ENCODE peak calls at places on chromosome 21, in seven cellular contexts. One of them, this sample, is unnamed.

GRCh38 chr21:41928621-41929220 is 25.1 kb downstream of the C2CD2 start:
- DNase-seq in natural killer cell treated with Interleukin-12 subunit alpha and Interleukin-12 subunit beta and Interleukin-15 and Interleukin-18, amount 100 ng/mL, for 72 hours: no peak
- DNase-seq in fibroblast of the conjunctiva: no peak
- DNase-seq in ELR: no peak
- DNase-seq in renal cortical epithelial cell: no peak
- DNase-seq in MV-4-11: peak
- DNase-seq in activated T-cell treated with anti-CD3 and anti-CD28 coated beads for 1 hour: no peak
- DNase-seq in this sample: no peak

GRCh38 chr21:45536301-45537081 is 5.7 kb downstream of the SLC19A1 start:
- DNase-seq in MV-4-11: no peak
- DNase-seq in natural killer cell treated with Interleukin-12 subunit alpha and Interleukin-12 subunit beta and Interleukin-15 and Interleukin-18, amount 100 ng/mL, for 72 hours: peak
- DNase-seq in ELR: no peak
- DNase-seq in fibroblast of the conjunctiva: no peak
- DNase-seq in activated T-cell treated with anti-CD3 and anti-CD28 coated beads for 1 hour: no peak
- DNase-seq in renal cortical epithelial cell: no peak
- DNase-seq in this sample: no peak

GRCh38 chr21:42313501-42313969 is 1.7 kb downstream of the TFF3 start:
- DNase-seq in fibroblast of the conjunctiva: no peak
- DNase-seq in ELR: no peak
- DNase-seq in natural killer cell treated with Interleukin-12 subunit alpha and Interleukin-12 subunit beta and Interleukin-15 and Interleukin-18, amount 100 ng/mL, for 72 hours: peak
- DNase-seq in MV-4-11: peak
- DNase-seq in renal cortical epithelial cell: no peak
- DNase-seq in activated T-cell treated with anti-CD3 and anti-CD28 coated beads for 1 hour: no peak
- DNase-seq in this sample: no peak

GRCh38 chr21:44024895-44025353 is 12.8 kb downstream of the TRAPPC10 start:
- DNase-seq in fibroblast of the conjunctiva: peak
- DNase-seq in renal cortical epithelial cell: no peak
- DNase-seq in natural killer cell treated with Interleukin-12 subunit alpha and Interleukin-12 subunit beta and Interleukin-15 and Interleukin-18, amount 100 ng/mL, for 72 hours: no peak
- DNase-seq in ELR: peak
- DNase-seq in MV-4-11: peak
- DNase-seq in activated T-cell treated with anti-CD3 and anti-CD28 coated beads for 1 hour: no peak
- DNase-seq in this sample: no peak

GRCh38 chr21:15631342-15631741 is 98.4 kb upstream of the USP25 start:
- DNase-seq in fibroblast of the conjunctiva: peak
- DNase-seq in MV-4-11: peak
- DNase-seq in renal cortical epithelial cell: peak
- DNase-seq in activated T-cell treated with anti-CD3 and anti-CD28 coated beads for 1 hour: no peak
- DNase-seq in natural killer cell treated with Interleukin-12 subunit alpha and Interleukin-12 subunit beta and Interleukin-15 and Interleukin-18, amount 100 ng/mL, for 72 hours: no peak
- DNase-seq in ELR: peak
- DNase-seq in this sample: no peak

GRCh38 chr21:46154155-46154954 is 1.0 kb downstream of the FTCD start:
- DNase-seq in ELR: no peak
- DNase-seq in MV-4-11: no peak
- DNase-seq in renal cortical epithelial cell: no peak
- DNase-seq in natural killer cell treated with Interleukin-12 subunit alpha and Interleukin-12 subunit beta and Interleukin-15 and Interleukin-18, amount 100 ng/mL, for 72 hours: peak
- DNase-seq in fibroblast of the conjunctiva: no peak
- DNase-seq in activated T-cell treated with anti-CD3 and anti-CD28 coated beads for 1 hour: no peak
- DNase-seq in this sample: no peak

GRCh38 chr21:38386967-38387366 is 111.3 kb downstream of the ERG start:
- DNase-seq in MV-4-11: peak
- DNase-seq in fibroblast of the conjunctiva: no peak
- DNase-seq in activated T-cell treated with anti-CD3 and anti-CD28 coated beads for 1 hour: no peak
- DNase-seq in ELR: peak
- DNase-seq in renal cortical epithelial cell: no peak
- DNase-seq in natural killer cell treated with Interleukin-12 subunit alpha and Interleukin-12 subunit beta and Interleukin-15 and Interleukin-18, amount 100 ng/mL, for 72 hours: no peak
- DNase-seq in this sample: no peak

GRCh38 chr21:33059319-33059894 is 10.5 kb upstream of the OLIG1 start:
- DNase-seq in renal cortical epithelial cell: peak
- DNase-seq in MV-4-11: peak
- DNase-seq in fibroblast of the conjunctiva: no peak
- DNase-seq in ELR: no peak
- DNase-seq in activated T-cell treated with anti-CD3 and anti-CD28 coated beads for 1 hour: no peak
- DNase-seq in natural killer cell treated with Interleukin-12 subunit alpha and Interleukin-12 subunit beta and Interleukin-15 and Interleukin-18, amount 100 ng/mL, for 72 hours: peak
- DNase-seq in this sample: no peak

GRCh38 chr21:41932191-41932575 is 21.6 kb downstream of the C2CD2 start:
- DNase-seq in natural killer cell treated with Interleukin-12 subunit alpha and Interleukin-12 subunit beta and Interleukin-15 and Interleukin-18, amount 100 ng/mL, for 72 hours: no peak
- DNase-seq in fibroblast of the conjunctiva: no peak
- DNase-seq in ELR: peak
- DNase-seq in MV-4-11: no peak
- DNase-seq in renal cortical epithelial cell: peak
- DNase-seq in activated T-cell treated with anti-CD3 and anti-CD28 coated beads for 1 hour: no peak
- DNase-seq in this sample: no peak

GRCh38 chr21:44980562-44981489 is 41.0 kb downstream of the SLX9 start:
- DNase-seq in MV-4-11: no peak
- DNase-seq in activated T-cell treated with anti-CD3 and anti-CD28 coated beads for 1 hour: no peak
- DNase-seq in renal cortical epithelial cell: no peak
- DNase-seq in fibroblast of the conjunctiva: no peak
- DNase-seq in ELR: no peak
- DNase-seq in natural killer cell treated with Interleukin-12 subunit alpha and Interleukin-12 subunit beta and Interleukin-15 and Interleukin-18, amount 100 ng/mL, for 72 hours: peak
- DNase-seq in this sample: no peak

GRCh38 chr21:45365608-45366241 is 39.2 kb upstream of the COL18A1 start:
- DNase-seq in fibroblast of the conjunctiva: no peak
- DNase-seq in natural killer cell treated with Interleukin-12 subunit alpha and Interleukin-12 subunit beta and Interleukin-15 and Interleukin-18, amount 100 ng/mL, for 72 hours: no peak
- DNase-seq in renal cortical epithelial cell: peak
- DNase-seq in MV-4-11: no peak
- DNase-seq in activated T-cell treated with anti-CD3 and anti-CD28 coated beads for 1 hour: no peak
- DNase-seq in ELR: peak
- DNase-seq in this sample: no peak

GRCh38 chr21:26846036-26846931 is 1.1 kb upstream of the ADAMTS1 start:
- DNase-seq in renal cortical epithelial cell: peak
- DNase-seq in natural killer cell treated with Interleukin-12 subunit alpha and Interleukin-12 subunit beta and Interleukin-15 and Interleukin-18, amount 100 ng/mL, for 72 hours: peak
- DNase-seq in MV-4-11: no peak
- DNase-seq in fibroblast of the conjunctiva: peak
- DNase-seq in activated T-cell treated with anti-CD3 and anti-CD28 coated beads for 1 hour: no peak
- DNase-seq in ELR: peak
- DNase-seq in this sample: peak